ENCODE peak calls at places on chromosomes 5 and 9, in six cellular contexts. J is WTC11, P is HepG2, X is H1, C is HCT116, Z is GM12878. D is an unnamed sample.

GRCh38 chr9:89527084-89527483 is 29.2 kb upstream of the SEMA4D start:
- DNase-seq in Z (no peak), X (no peak), J (no peak), P (no peak), C (no peak), D (no peak)

GRCh38 chr5:125696762-125697161 is 726.4 kb upstream of the GRAMD2B start:
- DNase-seq in P (peak; percentile 15), C (no peak), J (no peak), X (no peak), Z (no peak), D (no peak)

GRCh38 chr5:36724429-36725332 is 118.3 kb downstream of the SLC1A3 start:
- DNase-seq in Z (peak; percentile 94), P (no peak), X (no peak), J (no peak), C (no peak), D (peak; percentile 48)

GRCh38 chr5:139725073-139725830 is 70.4 kb upstream of the PSD2 start:
- DNase-seq in Z (no peak), J (no peak), C (no peak), P (peak; percentile 77), X (no peak), D (peak; percentile 41)

GRCh38 chr5:17365756-17366155 is 132.3 kb upstream of the TAF11L2 start:
- DNase-seq in Z (no peak), C (no peak), J (no peak), X (no peak), P (no peak), D (no peak)

GRCh38 chr9:129946596-129946995 is 96.4 kb downstream of the FNBP1 start:
- DNase-seq in Z (no peak), C (no peak), J (no peak), X (no peak), P (no peak), D (no peak)

GRCh38 chr9:94511134-94511942 is 43.5 kb upstream of the PCAT7 start:
- DNase-seq in X (no peak), C (no peak), J (no peak), Z (no peak), P (peak; percentile 63), D (no peak)

GRCh38 chr5:140329739-140330481 is 16.5 kb downstream of the HBEGF start:
- DNase-seq in X (no peak), P (no peak), C (no peak), J (no peak), Z (no peak), D (no peak)

GRCh38 chr5:140549237-140550144 is 2.0 kb downstream of the EIF4EBP3 start:
- DNase-seq in P (no peak), Z (no peak), X (no peak), J (no peak), C (no peak), D (peak; percentile 72)

GRCh38 chr9:19782005-19782404 is 6.8 kb downstream of the SLC24A2 start:
- DNase-seq in Z (no peak), C (no peak), J (no peak), X (no peak), P (no peak), D (no peak)

GRCh38 chr9:112072721-112073553 is 102.2 kb downstream of the SUSD1 start:
- DNase-seq in P (no peak), X (no peak), Z (no peak), J (no peak), C (no peak), D (peak; percentile 36)

GRCh38 chr5:23507278-23507685 is at the start of gene PRDM9:
- DNase-seq in J (peak; percentile 88), X (peak; percentile 10), P (peak; percentile 61), C (no peak), Z (no peak), D (peak; percentile 16)

GRCh38 chr9:97176206-97176605 is 131.3 kb upstream of the CCDC180 start:
- DNase-seq in C (no peak), X (no peak), Z (no peak), J (no peak), P (no peak), D (no peak)

GRCh38 chr5:56078675-56079500 is 84.1 kb upstream of the IL6ST start:
- DNase-seq in X (no peak), P (peak; percentile 77), J (no peak), C (no peak), Z (no peak), D (no peak)

GRCh38 chr5:154478224-154478565 is at the start of gene HAND1:
- DNase-seq in X (no peak), Z (no peak), P (peak; percentile 25), C (peak; percentile 8), J (peak; percentile 92), D (peak; percentile 56)

GRCh38 chr9:13244190-13244589 is 35.3 kb downstream of the MPDZ start:
- DNase-seq in P (no peak), X (no peak), J (no peak), C (no peak), Z (no peak), D (no peak)
- TF ChIP-seq ATF3 in P (no peak), X (no peak), J (no peak), C (no peak), Z (no peak), D (no peak)

DNA sequence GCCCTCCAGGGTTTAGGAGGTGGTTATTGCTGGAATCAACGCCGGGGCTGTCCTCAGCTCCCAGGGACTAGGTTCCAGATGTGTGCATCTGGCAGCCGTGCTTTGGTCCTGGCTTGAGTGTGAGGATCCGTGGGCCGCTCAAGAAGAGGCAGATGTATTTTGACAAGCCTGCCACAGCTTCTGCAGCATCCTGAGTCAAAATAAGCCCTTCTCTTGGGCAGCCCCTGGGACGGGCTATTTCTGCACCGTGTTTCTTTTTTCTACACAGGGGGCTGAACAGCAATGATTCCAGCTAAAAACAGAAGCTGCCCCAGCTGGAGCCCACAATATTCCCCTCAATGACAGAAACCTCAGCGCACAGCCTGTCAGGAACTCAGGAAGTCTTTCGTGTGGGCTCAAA is 19.7 kb upstream of the CPLX2 start:
- DNase-seq in Z (no peak), X (no peak), J (no peak), P (no peak), C (no peak), D (no peak)
- TF ChIP-seq ATF3 in Z (no peak), X (no peak), J (no peak), P (no peak), C (no peak), D (no peak)

GRCh38 chr5:170291324-170291847 is 6.2 kb downstream of the LCP2 start:
- DNase-seq in P (no peak), X (no peak), J (no peak), Z (no peak), C (no peak), D (no peak)

GRCh38 chr5:170293273-170293672 is 4.3 kb downstream of the LCP2 start:
- DNase-seq in P (no peak), J (no peak), X (no peak), C (no peak), Z (peak; percentile 87), D (no peak)

GRCh38 chr5:170296036-170296934 is 1.3 kb downstream of the LCP2 start:
- DNase-seq in P (no peak), Z (no peak), C (no peak), J (no peak), X (no peak), D (peak; percentile 37)

GRCh38 chr5:170289749-170290148 is 7.8 kb downstream of the LCP2 start:
- DNase-seq in Z (no peak), X (no peak), P (no peak), J (no peak), C (no peak), D (no peak)

DNA sequence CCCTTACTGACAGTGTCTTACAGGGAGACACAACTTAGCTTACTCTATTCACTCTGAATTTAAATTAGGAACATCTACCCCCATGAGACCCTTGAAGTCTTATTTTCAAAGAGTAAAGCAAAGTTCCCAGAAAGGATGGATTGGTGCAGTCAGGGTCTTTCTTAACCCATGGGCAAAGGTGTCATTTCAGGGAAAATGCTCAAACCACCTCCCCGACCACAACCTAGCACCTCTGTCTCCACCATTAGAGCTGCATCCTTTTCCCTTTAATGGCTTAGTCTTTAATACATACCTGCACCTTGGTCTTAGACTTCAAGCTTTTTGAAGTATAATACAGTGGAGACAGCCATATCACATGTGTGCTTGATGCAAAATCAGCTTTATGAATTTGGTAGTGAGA is 5.1 kb downstream of the LCP2 start:
- DNase-seq in C (no peak), X (no peak), Z (no peak), J (no peak), P (no peak), D (no peak)
- TF ChIP-seq ATF3 in C (no peak), X (no peak), Z (no peak), J (no peak), P (no peak), D (no peak)

GRCh38 chr9:78032599-78033457 is 1.2 kb upstream of the GNAQ start:
- DNase-seq in Z (no peak), J (no peak), C (no peak), P (no peak), X (no peak), D (peak; percentile 21)
- TF ChIP-seq ATF3 in Z (no peak), J (no peak), C (no peak), P (no peak), X (no peak), D (no peak)

DNA sequence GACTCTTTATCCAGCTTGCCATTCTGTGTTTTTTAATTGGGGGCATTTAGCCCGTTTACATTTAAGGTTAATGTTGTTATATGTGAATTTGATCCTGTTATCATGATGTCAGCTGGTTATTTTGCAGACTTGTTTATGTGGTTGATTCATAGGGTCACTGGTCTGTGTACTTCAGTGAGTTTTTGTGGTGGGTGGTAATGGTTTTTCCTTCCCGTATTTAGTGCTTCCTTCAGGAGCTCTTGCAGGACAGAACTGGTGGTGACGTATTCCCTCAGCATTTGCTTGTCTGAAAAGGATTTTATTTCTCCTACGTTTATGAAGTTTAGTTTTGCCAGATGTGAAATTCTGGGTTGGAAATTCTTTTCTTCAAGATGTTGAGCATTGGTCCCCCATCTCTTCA is 381.1 kb downstream of the MAN2A1 start:
- DNase-seq in X (no peak), C (no peak), Z (no peak), J (no peak), P (no peak), D (no peak)
- TF ChIP-seq ATF3 in X (no peak), C (no peak), Z (no peak), J (no peak), P (no peak), D (no peak)

DNA sequence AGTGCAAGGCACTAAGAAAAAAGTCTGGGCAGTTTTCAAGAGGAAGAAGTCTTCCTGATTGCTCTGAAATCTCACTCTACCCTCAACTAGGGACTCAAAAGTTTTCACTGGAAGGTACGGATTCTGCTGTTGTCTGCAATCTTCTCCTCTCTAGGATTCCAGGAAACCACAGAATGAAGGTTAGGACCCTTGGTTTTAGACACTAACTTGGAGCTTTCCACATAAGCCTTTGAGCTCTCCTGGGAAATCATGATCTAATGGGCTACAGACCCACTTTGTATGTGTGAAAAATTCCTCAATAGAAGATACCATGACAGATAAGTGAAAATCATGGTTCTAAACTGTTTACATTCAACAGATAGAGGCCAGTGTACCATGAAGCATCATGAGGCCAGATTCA is 265.1 kb downstream of the PSAT1 start:
- DNase-seq in X (no peak), J (no peak), C (no peak), Z (no peak), P (no peak), D (no peak)
- TF ChIP-seq ATF3 in X (no peak), J (no peak), C (no peak), Z (no peak), P (no peak), D (no peak)

GRCh38 chr9:99189186-99189585 is 32.6 kb downstream of the ALG2 start:
- DNase-seq in C (no peak), J (no peak), P (no peak), Z (no peak), X (no peak), D (no peak)
- TF ChIP-seq ATF3 in C (no peak), J (no peak), P (no peak), Z (no peak), X (no peak), D (no peak)

D was measured in K562.